ENCODE peak calls at places on chromosomes 12 and 14, in nine cellular contexts. One of them, this sample, is unnamed.

GRCh38 chr12:102095677-102096263 is 24.1 kb downstream of the NUP37 start:
- DNase-seq in substantia nigra: no peak
- DNase-seq in CD8-positive, alpha-beta memory T cell: no peak
- DNase-seq in left cardiac atrium: no peak
- DNase-seq in pons: peak
- DNase-seq in psoas muscle: no peak
- DNase-seq in activated B cell treated with CpG ODN at 0.5 μM for 24 hours: no peak
- DNase-seq in H1: no peak
- DNase-seq in amygdala: no peak
- DNase-seq in this sample: peak

GRCh38 chr14:89171168-89171567 is 245.9 kb downstream of the FOXN3 start:
- DNase-seq in substantia nigra: no peak
- DNase-seq in CD8-positive, alpha-beta memory T cell: no peak
- DNase-seq in left cardiac atrium: no peak
- DNase-seq in pons: no peak
- DNase-seq in psoas muscle: no peak
- DNase-seq in activated B cell treated with CpG ODN at 0.5 μM for 24 hours: no peak
- DNase-seq in H1: no peak
- DNase-seq in amygdala: no peak
- DNase-seq in this sample: no peak

GRCh38 chr12:52945389-52946232 is 3.3 kb upstream of the KRT18 start:
- DNase-seq in substantia nigra: no peak
- DNase-seq in CD8-positive, alpha-beta memory T cell: no peak
- DNase-seq in left cardiac atrium: no peak
- DNase-seq in pons: no peak
- DNase-seq in psoas muscle: no peak
- DNase-seq in activated B cell treated with CpG ODN at 0.5 μM for 24 hours: no peak
- DNase-seq in H1: peak
- DNase-seq in amygdala: no peak
- DNase-seq in this sample: no peak

GRCh38 chr12:75560167-75560566 is 48.8 kb upstream of the KRR1 start:
- DNase-seq in substantia nigra: no peak
- DNase-seq in CD8-positive, alpha-beta memory T cell: no peak
- DNase-seq in left cardiac atrium: no peak
- DNase-seq in pons: peak
- DNase-seq in psoas muscle: no peak
- DNase-seq in activated B cell treated with CpG ODN at 0.5 μM for 24 hours: no peak
- DNase-seq in H1: no peak
- DNase-seq in amygdala: no peak
- DNase-seq in this sample: peak

GRCh38 chr12:52903855-52904508 is 894 bp downstream of the KRT8 start:
- DNase-seq in substantia nigra: no peak
- DNase-seq in CD8-positive, alpha-beta memory T cell: peak
- DNase-seq in left cardiac atrium: peak
- DNase-seq in pons: no peak
- DNase-seq in psoas muscle: no peak
- DNase-seq in activated B cell treated with CpG ODN at 0.5 μM for 24 hours: peak
- DNase-seq in H1: no peak
- DNase-seq in amygdala: no peak
- DNase-seq in this sample: no peak

GRCh38 chr12:86264451-86265328 is 8.5 kb upstream of the MGAT4C start:
- DNase-seq in substantia nigra: no peak
- DNase-seq in CD8-positive, alpha-beta memory T cell: peak
- DNase-seq in left cardiac atrium: peak
- DNase-seq in pons: no peak
- DNase-seq in psoas muscle: peak
- DNase-seq in activated B cell treated with CpG ODN at 0.5 μM for 24 hours: no peak
- DNase-seq in H1: peak
- DNase-seq in amygdala: no peak
- DNase-seq in this sample: no peak

GRCh38 chr12:51183816-51184215 is 10.9 kb upstream of the TFCP2 start:
- DNase-seq in substantia nigra: no peak
- DNase-seq in CD8-positive, alpha-beta memory T cell: no peak
- DNase-seq in left cardiac atrium: peak
- DNase-seq in pons: peak
- DNase-seq in psoas muscle: peak
- DNase-seq in activated B cell treated with CpG ODN at 0.5 μM for 24 hours: no peak
- DNase-seq in H1: no peak
- DNase-seq in amygdala: no peak
- DNase-seq in this sample: peak

GRCh38 chr14:49189381-49189780 is 396.8 kb downstream of the RPS29 start:
- DNase-seq in substantia nigra: no peak
- DNase-seq in CD8-positive, alpha-beta memory T cell: no peak
- DNase-seq in left cardiac atrium: no peak
- DNase-seq in pons: no peak
- DNase-seq in psoas muscle: no peak
- DNase-seq in activated B cell treated with CpG ODN at 0.5 μM for 24 hours: no peak
- DNase-seq in H1: no peak
- DNase-seq in amygdala: no peak
- DNase-seq in this sample: no peak

GRCh38 chr14:99378782-99379214 is 101.9 kb downstream of the SETD3 start:
- DNase-seq in substantia nigra: no peak
- DNase-seq in CD8-positive, alpha-beta memory T cell: no peak
- DNase-seq in left cardiac atrium: no peak
- DNase-seq in pons: no peak
- DNase-seq in psoas muscle: no peak
- DNase-seq in activated B cell treated with CpG ODN at 0.5 μM for 24 hours: no peak
- DNase-seq in H1: no peak
- DNase-seq in amygdala: no peak
- DNase-seq in this sample: no peak

GRCh38 chr12:67208326-67209067 is 60.7 kb upstream of the CAND1 start:
- DNase-seq in substantia nigra: no peak
- DNase-seq in CD8-positive, alpha-beta memory T cell: no peak
- DNase-seq in left cardiac atrium: peak
- DNase-seq in pons: no peak
- DNase-seq in psoas muscle: no peak
- DNase-seq in activated B cell treated with CpG ODN at 0.5 μM for 24 hours: no peak
- DNase-seq in H1: no peak
- DNase-seq in amygdala: no peak
- DNase-seq in this sample: no peak

GRCh38 chr12:98464155-98464554 is 51.2 kb upstream of the TMPO start:
- DNase-seq in substantia nigra: no peak
- DNase-seq in CD8-positive, alpha-beta memory T cell: no peak
- DNase-seq in left cardiac atrium: no peak
- DNase-seq in pons: no peak
- DNase-seq in psoas muscle: no peak
- DNase-seq in activated B cell treated with CpG ODN at 0.5 μM for 24 hours: no peak
- DNase-seq in H1: no peak
- DNase-seq in amygdala: no peak
- DNase-seq in this sample: no peak

GRCh38 chr12:46675736-46676135 is 150.1 kb downstream of the SLC38A4 start:
- DNase-seq in substantia nigra: no peak
- DNase-seq in CD8-positive, alpha-beta memory T cell: no peak
- DNase-seq in left cardiac atrium: peak
- DNase-seq in pons: peak
- DNase-seq in psoas muscle: no peak
- DNase-seq in activated B cell treated with CpG ODN at 0.5 μM for 24 hours: no peak
- DNase-seq in H1: no peak
- DNase-seq in amygdala: no peak
- DNase-seq in this sample: no peak

GRCh38 chr12:115411121-115411520 is 727.1 kb upstream of the TBX3 start:
- DNase-seq in substantia nigra: no peak
- DNase-seq in CD8-positive, alpha-beta memory T cell: no peak
- DNase-seq in left cardiac atrium: no peak
- DNase-seq in pons: no peak
- DNase-seq in psoas muscle: no peak
- DNase-seq in activated B cell treated with CpG ODN at 0.5 μM for 24 hours: no peak
- DNase-seq in H1: no peak
- DNase-seq in amygdala: no peak
- DNase-seq in this sample: no peak

GRCh38 chr12:109309441-109310246 is 560 bp upstream of the FOXN4 start:
- DNase-seq in substantia nigra: no peak
- DNase-seq in CD8-positive, alpha-beta memory T cell: no peak
- DNase-seq in left cardiac atrium: no peak
- DNase-seq in pons: no peak
- DNase-seq in psoas muscle: no peak
- DNase-seq in activated B cell treated with CpG ODN at 0.5 μM for 24 hours: no peak
- DNase-seq in H1: no peak
- DNase-seq in amygdala: no peak
- DNase-seq in this sample: no peak

GRCh38 chr12:130158775-130159100 is 3.5 kb upstream of the FZD10 start:
- DNase-seq in substantia nigra: no peak
- DNase-seq in CD8-positive, alpha-beta memory T cell: no peak
- DNase-seq in left cardiac atrium: no peak
- DNase-seq in pons: no peak
- DNase-seq in psoas muscle: no peak
- DNase-seq in activated B cell treated with CpG ODN at 0.5 μM for 24 hours: no peak
- DNase-seq in H1: no peak
- DNase-seq in amygdala: no peak
- DNase-seq in this sample: no peak

GRCh38 chr12:29314421-29314820 is 66.6 kb downstream of the ERGIC2 start:
- DNase-seq in substantia nigra: peak
- DNase-seq in CD8-positive, alpha-beta memory T cell: no peak
- DNase-seq in left cardiac atrium: no peak
- DNase-seq in pons: peak
- DNase-seq in psoas muscle: no peak
- DNase-seq in activated B cell treated with CpG ODN at 0.5 μM for 24 hours: no peak
- DNase-seq in H1: no peak
- DNase-seq in amygdala: no peak
- DNase-seq in this sample: no peak

This sample was measured in hippocampal formation.